ENCODE peak calls at places on chromosomes 3 and 15, in nine cellular contexts. B is IMR-90, H is lower lobe of right lung, Z is astrocyte of the spinal cord, N is omental fat pad, L is WTC11, V is HCT116, A is tibial artery, I is fibroblast of the aortic adventitia. F is an unnamed sample.

GRCh38 chr3:10703875-10704274 is 112.2 kb upstream of the SLC6A11 start:
- DNase-seq in Z (peak), L (peak), A (no peak), B (peak), I (peak), V (peak), H (no peak), N (no peak), F (no peak)

GRCh38 chr3:42345811-42346210 is 64.6 kb downstream of the LYZL4 start:
- DNase-seq in V (no peak), B (no peak), N (no peak), Z (no peak), L (no peak), I (no peak), A (no peak), H (no peak), F (no peak)

GRCh38 chr3:10515884-10516495 is 10.6 kb upstream of the ATP2B2 start:
- DNase-seq in A (peak), I (no peak), L (no peak), B (no peak), H (no peak), V (no peak), Z (no peak), N (no peak), F (no peak)

GRCh38 chr3:55000546-55000945 is 72.7 kb upstream of the LRTM1 start:
- DNase-seq in L (no peak), A (no peak), Z (peak), V (no peak), H (no peak), I (peak), B (peak), N (no peak), F (no peak)

GRCh38 chr15:27676647-27677046 is 422.5 kb downstream of the OCA2 start:
- DNase-seq in A (no peak), Z (no peak), B (no peak), N (no peak), V (no peak), L (no peak), I (no peak), H (no peak), F (no peak)

GRCh38 chr3:166860217-166860616 is 519.9 kb downstream of the ZBBX start:
- DNase-seq in V (no peak), A (no peak), Z (no peak), L (no peak), I (no peak), B (no peak), H (no peak), N (no peak), F (no peak)

GRCh38 chr3:8884630-8885290 is 78.5 kb downstream of the RAD18 start:
- DNase-seq in N (no peak), L (no peak), H (no peak), B (no peak), I (no peak), Z (no peak), A (no peak), V (no peak), F (no peak)

GRCh38 chr3:112002458-112002971 is 3.8 kb downstream of the TAGLN3 start:
- DNase-seq in B (peak), N (no peak), H (no peak), I (no peak), A (no peak), V (no peak), Z (no peak), L (no peak), F (no peak)

GRCh38 chr3:12004741-12005513 is 739 bp downstream of the SYN2 start:
- DNase-seq in V (no peak), L (peak), I (no peak), H (peak), Z (no peak), A (no peak), N (no peak), B (no peak), F (no peak)

GRCh38 chr3:123449092-123449985 is 449 bp upstream of the ADCY5 start:
- DNase-seq in V (no peak), B (peak), Z (peak), A (peak), N (no peak), H (no peak), L (peak), I (peak), F (peak)

GRCh38 chr3:14487821-14488220 is 52.3 kb downstream of the GRIP2 start:
- DNase-seq in I (no peak), Z (no peak), A (no peak), H (no peak), N (no peak), V (no peak), B (no peak), L (no peak), F (no peak)

GRCh38 chr3:14490831-14491230 is 49.3 kb downstream of the GRIP2 start:
- DNase-seq in B (no peak), N (no peak), V (no peak), L (no peak), A (no peak), I (no peak), H (no peak), Z (no peak), F (no peak)

GRCh38 chr3:14488286-14489036 is 51.7 kb downstream of the GRIP2 start:
- DNase-seq in L (no peak), N (no peak), A (no peak), Z (no peak), I (peak), B (no peak), H (peak), V (no peak), F (no peak)

GRCh38 chr3:14490255-14490654 is 49.9 kb downstream of the GRIP2 start:
- DNase-seq in Z (no peak), L (no peak), I (no peak), A (no peak), N (no peak), B (no peak), V (no peak), H (no peak), F (no peak)

GRCh38 chr3:14489641-14490040 is 50.5 kb downstream of the GRIP2 start:
- DNase-seq in I (no peak), A (no peak), L (no peak), V (no peak), B (no peak), Z (no peak), N (no peak), H (peak), F (no peak)
- TF ChIP-seq CTCF in I (no peak), A (no peak), L (no peak), V (no peak), B (no peak), Z (no peak), N (no peak), H (no peak), F (no peak)

GRCh38 chr3:65569845-65570405 is 468.8 kb downstream of the MAGI1 start:
- DNase-seq in V (no peak), B (no peak), Z (no peak), L (no peak), N (no peak), I (no peak), A (no peak), H (no peak), F (no peak)
- TF ChIP-seq CTCF in V (no peak), B (peak), Z (peak), L (peak), N (no peak), I (peak), A (no peak), H (no peak), F (peak)

GRCh38 chr3:44444437-44444836 is 33.0 kb downstream of the ZNF445 start:
- DNase-seq in H (no peak), V (no peak), B (no peak), N (no peak), L (no peak), I (no peak), A (no peak), Z (no peak), F (no peak)
- TF ChIP-seq CTCF in H (no peak), V (no peak), B (no peak), N (no peak), L (no peak), I (no peak), A (no peak), Z (no peak), F (no peak)

GRCh38 chr15:64426845-64427465 is 33.4 kb upstream of the ZNF609 start:
- DNase-seq in B (peak), A (no peak), Z (peak), L (no peak), N (no peak), H (no peak), I (peak), V (peak), F (no peak)
- TF ChIP-seq CTCF in B (peak), A (no peak), Z (peak), L (no peak), N (no peak), H (peak), I (peak), V (peak), F (peak)

DNA sequence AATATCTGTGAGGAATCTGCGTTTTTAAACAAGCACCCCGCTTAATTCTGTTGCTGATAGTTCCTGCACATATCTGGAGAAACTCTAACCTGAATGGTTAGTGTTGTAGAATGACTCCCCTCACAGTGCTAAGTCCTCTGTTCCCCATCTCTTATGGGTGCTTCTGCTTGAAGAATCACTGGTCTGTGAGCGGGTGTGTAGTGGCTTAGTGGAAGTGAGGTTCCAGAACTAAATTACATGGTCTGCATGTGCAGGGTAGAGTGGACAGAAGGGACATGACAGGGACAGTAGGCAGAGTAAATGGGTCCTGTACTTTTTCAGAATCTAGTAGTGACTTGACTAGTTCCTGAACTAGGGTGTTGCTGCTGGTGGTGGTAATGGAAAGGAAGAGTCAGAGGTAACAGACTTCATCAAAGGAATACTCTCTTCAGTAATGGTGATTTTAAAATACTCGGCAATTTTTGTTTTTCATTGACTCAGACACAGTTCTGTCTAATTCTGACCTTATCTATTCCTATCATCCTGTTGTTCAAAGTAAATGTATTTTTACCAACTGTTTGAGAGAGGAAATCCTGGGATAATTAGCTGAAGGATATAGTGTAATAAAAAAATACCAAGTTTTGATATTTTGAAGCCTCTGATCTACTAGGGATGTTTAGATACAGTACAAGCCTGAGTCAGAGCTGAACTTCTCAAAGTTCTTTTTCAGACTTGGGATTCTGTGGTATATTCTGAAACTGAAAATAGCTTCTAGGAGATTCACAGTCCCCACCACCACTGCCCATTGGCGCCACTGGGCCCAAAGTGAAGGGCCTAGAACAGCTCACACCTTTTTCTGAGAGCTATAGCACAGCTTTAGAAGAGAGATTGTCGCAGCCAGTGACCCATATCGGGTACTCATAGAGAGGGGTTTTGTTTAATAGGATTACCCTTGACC is 55.5 kb downstream of the FNDC3B start:
- DNase-seq in Z (no peak), V (no peak), L (no peak), N (no peak), H (no peak), I (peak), B (peak), A (no peak), F (no peak)
- TF ChIP-seq CTCF in Z (no peak), V (no peak), L (no peak), N (no peak), H (no peak), I (peak), B (peak), A (no peak), F (no peak)

DNA sequence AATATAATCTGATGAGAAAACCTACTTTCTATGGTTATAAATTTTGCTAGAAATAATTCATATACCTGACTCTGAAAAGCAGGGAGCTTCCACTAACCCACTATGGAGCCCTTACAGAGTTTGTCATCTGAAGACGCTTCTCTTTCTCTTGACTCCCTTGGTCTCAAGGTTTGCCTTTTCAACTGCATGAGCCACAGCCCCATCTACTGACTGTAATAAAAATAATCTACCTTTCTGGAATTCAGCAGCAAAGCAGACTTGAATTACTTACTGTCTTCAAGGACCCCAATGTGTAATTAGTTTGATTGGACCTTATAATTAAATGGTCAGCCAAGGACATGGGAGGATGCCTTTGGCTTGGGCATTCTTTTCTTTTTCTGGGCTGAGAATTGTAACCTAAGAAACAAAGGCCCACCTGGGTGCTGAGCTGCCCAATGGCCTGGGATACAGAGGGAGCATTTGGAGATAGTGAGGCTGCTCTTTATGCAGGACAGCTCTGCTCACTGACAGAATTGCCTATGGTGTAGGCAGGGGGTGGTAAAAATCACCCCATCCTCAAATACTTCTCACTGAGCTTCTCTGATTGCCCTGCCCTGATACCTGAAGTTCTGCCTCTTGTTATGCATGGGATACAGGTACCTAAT is 178.6 kb upstream of the TRIM42 start:
- DNase-seq in H (no peak), N (no peak), A (no peak), B (no peak), L (no peak), I (peak), V (no peak), Z (peak), F (no peak)
- TF ChIP-seq CTCF in H (peak), N (no peak), A (no peak), B (no peak), L (peak), I (peak), V (peak), Z (peak), F (peak)

GRCh38 chr3:17359911-17360310 is 382.5 kb downstream of the TBC1D5 start:
- DNase-seq in L (no peak), B (peak), V (no peak), A (no peak), N (no peak), I (peak), H (no peak), Z (no peak), F (no peak)
- TF ChIP-seq CTCF in L (no peak), B (no peak), V (no peak), A (no peak), N (no peak), I (no peak), H (no peak), Z (no peak), F (no peak)

GRCh38 chr3:113695818-113696645 is at the start of gene USF3:
- DNase-seq in H (peak), L (peak), I (peak), Z (peak), B (peak), N (no peak), V (peak), A (peak), F (no peak)
- TF ChIP-seq CTCF in H (no peak), L (no peak), I (no peak), Z (no peak), B (no peak), N (no peak), V (no peak), A (no peak), F (no peak)

GRCh38 chr15:101611007-101611406 is 41.2 kb downstream of the TM2D3 start:
- DNase-seq in L (no peak), V (no peak), A (no peak), Z (no peak), I (no peak), H (no peak), N (no peak), B (no peak), F (no peak)

GRCh38 chr15:101612676-101613075 is 39.5 kb downstream of the TM2D3 start:
- DNase-seq in H (no peak), Z (no peak), L (no peak), I (no peak), V (no peak), B (no peak), A (no peak), N (no peak), F (no peak)

GRCh38 chr15:101610628-101611000 is 41.6 kb downstream of the TM2D3 start:
- DNase-seq in N (no peak), I (no peak), H (no peak), B (no peak), L (no peak), V (no peak), Z (no peak), A (no peak), F (no peak)

GRCh38 chr15:101613130-101614000 is 38.8 kb downstream of the TM2D3 start:
- DNase-seq in L (no peak), V (no peak), B (peak), Z (peak), A (peak), H (no peak), I (peak), N (no peak), F (no peak)

GRCh38 chr15:101611580-101612299 is 40.4 kb downstream of the TM2D3 start:
- DNase-seq in V (no peak), H (no peak), B (no peak), I (no peak), N (no peak), A (no peak), Z (no peak), L (no peak), F (no peak)
- TF ChIP-seq CTCF in V (no peak), H (no peak), B (no peak), I (no peak), N (no peak), A (no peak), Z (no peak), L (no peak), F (no peak)

DNA sequence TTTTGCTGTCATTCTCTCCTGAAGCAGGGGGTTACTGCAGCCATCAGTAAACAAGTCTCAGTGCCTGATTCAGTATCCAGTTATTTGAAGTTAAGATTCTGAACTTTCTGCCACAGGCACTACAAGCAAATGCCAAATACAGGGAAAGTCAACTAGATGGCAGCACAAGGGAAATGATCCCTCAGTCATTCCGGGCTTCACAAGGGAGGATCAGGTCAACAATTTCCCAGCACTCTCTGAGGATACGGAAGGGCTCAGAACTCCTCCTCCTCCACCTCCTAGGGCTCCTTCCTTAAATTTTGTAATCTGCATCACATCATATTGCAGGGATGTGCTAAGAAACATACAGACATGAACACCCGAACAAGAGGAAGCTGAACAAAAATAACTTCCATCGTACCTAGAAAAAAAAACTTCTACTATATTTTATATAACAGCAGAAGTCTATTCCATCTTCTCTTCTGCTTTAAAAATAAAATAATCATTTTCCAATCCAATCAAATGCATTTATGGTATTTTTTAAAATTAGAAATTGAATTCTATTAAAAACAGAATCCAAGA is 187.1 kb downstream of the FMN1 start:
- DNase-seq in A (no peak), I (peak), V (peak), H (no peak), B (peak), N (no peak), Z (peak), L (no peak), F (no peak)
- TF ChIP-seq CTCF in A (no peak), I (peak), V (peak), H (no peak), B (peak), N (no peak), Z (peak), L (no peak), F (peak)